ENCODE peak calls at places on chromosomes 4 and X, in six cellular contexts. E is NCI-H460, P is GM19239, S is germinal center, C is NCI-H2171, Q is hippocampal formation. B is an unnamed sample.

GRCh38 chrX:149521438-149521837 is 16.3 kb upstream of the IDS start:
- DNase-seq in E (no peak), Q (no peak), S (no peak), C (no peak), P (no peak), B (no peak)

GRCh38 chr4:111266937-111267336 is 644.1 kb upstream of the PITX2 start:
- DNase-seq in Q (no peak), E (no peak), C (no peak), P (no peak), S (no peak), B (no peak)

GRCh38 chrX:24305905-24306304 is 8.0 kb downstream of the SUPT20HL2 start:
- DNase-seq in P (no peak), C (no peak), E (no peak), Q (no peak), S (no peak), B (no peak)

GRCh38 chrX:73916931-73917657 is 354.1 kb downstream of the CHIC1 start:
- DNase-seq in E (peak), P (no peak), S (no peak), Q (no peak), C (no peak), B (no peak)

GRCh38 chrX:12292996-12293765 is 154.9 kb downstream of the FRMPD4 start:
- DNase-seq in Q (no peak), S (no peak), C (no peak), E (no peak), P (no peak), B (no peak)

GRCh38 chr4:166318810-166319525 is 445.9 kb downstream of the TLL1 start:
- DNase-seq in Q (no peak), C (no peak), E (no peak), S (no peak), P (no peak), B (no peak)

GRCh38 chrX:16089086-16089485 is 34.3 kb upstream of the GRPR start:
- DNase-seq in E (no peak), S (no peak), P (no peak), C (no peak), Q (no peak), B (no peak)

GRCh38 chr4:186762865-186763264 is 39.2 kb upstream of the FAT1 start:
- DNase-seq in S (no peak), Q (no peak), E (no peak), C (no peak), P (no peak), B (no peak)

GRCh38 chr4:108350332-108350731 is 181.6 kb upstream of the LEF1 start:
- DNase-seq in E (no peak), P (no peak), Q (no peak), S (no peak), C (no peak), B (no peak)

GRCh38 chrX:68504237-68504636 is 5.4 kb downstream of the YIPF6 start:
- DNase-seq in C (no peak), P (no peak), E (no peak), Q (no peak), S (no peak), B (no peak)

GRCh38 chrX:1212532-1212931 is at the start of gene CRLF2:
- DNase-seq in P (no peak), C (no peak), E (peak), S (no peak), Q (no peak), B (no peak)

GRCh38 chr4:121411151-121411744 is 30.4 kb upstream of the QRFPR start:
- DNase-seq in S (no peak), E (no peak), Q (no peak), P (no peak), C (no peak), B (no peak)

GRCh38 chrX:110156167-110156754 is 153.3 kb downstream of the TMEM164 start:
- DNase-seq in E (no peak), Q (no peak), S (no peak), P (no peak), C (no peak), B (peak)

GRCh38 chrX:105882581-105883275 is 60.4 kb downstream of the NRK start:
- DNase-seq in C (no peak), P (no peak), S (no peak), E (no peak), Q (no peak), B (no peak)

GRCh38 chr4:186514271-186514950 is 41.0 kb downstream of the MTNR1A start:
- DNase-seq in P (no peak), S (no peak), E (no peak), Q (no peak), C (no peak), B (no peak)

GRCh38 chr4:8052160-8052691 is 106.4 kb downstream of the ABLIM2 start:
- DNase-seq in E (no peak), Q (no peak), S (no peak), C (no peak), P (no peak), B (no peak)

GRCh38 chr4:88075336-88075735 is 67.9 kb downstream of the PKD2 start:
- DNase-seq in E (no peak), C (no peak), Q (no peak), S (no peak), P (no peak), B (no peak)

GRCh38 chrX:13088155-13088485 is 43.7 kb upstream of the FAM9C start:
- DNase-seq in Q (no peak), P (no peak), E (no peak), C (no peak), S (no peak), B (no peak)

GRCh38 chr4:91147067-91147466 is 1019.9 kb downstream of the CCSER1 start:
- DNase-seq in Q (no peak), S (no peak), C (peak), P (no peak), E (no peak), B (no peak)

B was measured in NCI-H1694 treated with DMSO at 0.1 percent for 48 hours.